ENCODE peak calls at places on chromosomes 3 and 15, in five cellular contexts. B is LoVo; T is aorta; H is activated CD4-positive, CD25-positive, alpha-beta regulatory T cell; X is EH. S is an unnamed sample.

GRCh38 chr15:26200427-26200826 is 337.3 kb upstream of the ATP10A start:
- DNase-seq in B (no peak), T (no peak), H (no peak), X (no peak), S (no peak)

GRCh38 chr3:144314946-144315345 is 343.3 kb downstream of the DIPK2A start:
- DNase-seq in B (no peak), T (no peak), H (no peak), X (no peak), S (no peak)

GRCh38 chr15:75866916-75867315 is 23.7 kb downstream of the UBE2Q2 start:
- DNase-seq in B (no peak), T (no peak), H (no peak), X (no peak), S (no peak)

GRCh38 chr3:115832265-115832664 is 209.0 kb downstream of the GAP43 start:
- DNase-seq in B (no peak), T (no peak), H (no peak), X (no peak), S (no peak)

GRCh38 chr3:42118762-42119361 is 27.7 kb downstream of the TRAK1 start:
- DNase-seq in B (peak), T (no peak), H (no peak), X (peak), S (no peak)

GRCh38 chr15:29018406-29018805 is 132.6 kb downstream of the APBA2 start:
- DNase-seq in B (no peak), T (no peak), H (no peak), X (no peak), S (no peak)

GRCh38 chr3:101381809-101382208 is 61.4 kb upstream of the IMPG2 start:
- DNase-seq in B (peak), T (no peak), H (no peak), X (peak), S (peak)

GRCh38 chr15:38612159-38612863 is 47.7 kb upstream of the RASGRP1 start:
- DNase-seq in B (no peak), T (no peak), H (no peak), X (no peak), S (no peak)

GRCh38 chr3:124821356-124821755 is 65.8 kb downstream of the ITGB5 start:
- DNase-seq in B (no peak), T (no peak), H (no peak), X (no peak), S (no peak)

GRCh38 chr3:105533955-105534354 is 167.2 kb downstream of the ALCAM start:
- DNase-seq in B (no peak), T (no peak), H (no peak), X (peak), S (no peak)

GRCh38 chr3:141233457-141234161 is 2.0 kb downstream of the PXYLP1 start:
- DNase-seq in B (no peak), T (no peak), H (no peak), X (no peak), S (no peak)

GRCh38 chr3:97917813-97918536 is 54.3 kb downstream of the RIOX2 start:
- DNase-seq in B (no peak), T (no peak), H (no peak), X (peak), S (no peak)

GRCh38 chr15:39682366-39682765 is 100.3 kb downstream of the FSIP1 start:
- DNase-seq in B (no peak), T (no peak), H (no peak), X (peak), S (no peak)

S was measured in NCI-H1048.